ENCODE peak calls at places on chromosomes 1 and 21, in ten cellular contexts. D is thyroid gland; G is NCI-H1436; H is NCI-H2029; I is stimulated activated CD4-positive, alpha-beta T cell treated with anti-CD3 and anti-CD28 coated beads, TNF-alpha, amount 100 ng/mL, for 1 hour; T is AG09309; N is IMR-90; U is CD4-positive, CD25-positive, alpha-beta regulatory T cell; J is activated CD8-positive, alpha-beta memory T cell treated with anti-CD3 and anti-CD28 coated beads, Interleukin-2, amount 50 U/mL, for 48 hours; W is effector CD8-positive, alpha-beta T cell. A is an unnamed sample.

GRCh38 chr1:93649231-93649630 is 32.4 kb downstream of the BCAR3 start:
- DNase-seq in D (no peak), G (no peak), H (no peak), I (no peak), T (no peak), N (peak), U (no peak), J (no peak), W (no peak), A (no peak)

GRCh38 chr1:198936371-198937083 is 297.7 kb downstream of the PTPRC start:
- DNase-seq in D (no peak), G (no peak), H (no peak), I (no peak), T (no peak), N (peak), U (peak), J (no peak), W (no peak), A (no peak)

GRCh38 chr1:221891708-221892107 is 149.8 kb upstream of the DUSP10 start:
- DNase-seq in D (no peak), G (no peak), H (no peak), I (no peak), T (no peak), N (no peak), U (no peak), J (no peak), W (no peak), A (no peak)

GRCh38 chr1:155127105-155127671 is 488 bp upstream of the EFNA1 start:
- DNase-seq in D (peak), G (no peak), H (peak), I (no peak), T (no peak), N (peak), U (no peak), J (peak), W (no peak), A (no peak)

GRCh38 chr1:67700692-67701410 is 15.8 kb downstream of the GADD45A start:
- DNase-seq in D (no peak), G (no peak), H (peak), I (no peak), T (no peak), N (peak), U (no peak), J (no peak), W (no peak), A (no peak)

GRCh38 chr1:34742667-34743270 is 12.1 kb upstream of the GJB5 start:
- DNase-seq in D (peak), G (peak), H (peak), I (peak), T (no peak), N (peak), U (peak), J (peak), W (peak), A (peak)

GRCh38 chr1:184802739-184803492 is 48.3 kb upstream of the EDEM3 start:
- DNase-seq in D (no peak), G (no peak), H (peak), I (no peak), T (no peak), N (peak), U (no peak), J (no peak), W (no peak), A (no peak)

GRCh38 chr1:153506386-153506785 is 29.4 kb downstream of the S100A6 start:
- DNase-seq in D (no peak), G (no peak), H (no peak), I (no peak), T (no peak), N (no peak), U (no peak), J (no peak), W (no peak), A (no peak)

GRCh38 chr1:106978477-106979322 is 77.8 kb upstream of the PRMT6 start:
- DNase-seq in D (no peak), G (no peak), H (no peak), I (no peak), T (peak), N (peak), U (no peak), J (no peak), W (no peak), A (no peak)

GRCh38 chr1:162040657-162041056 is 17.0 kb upstream of the OLFML2B start:
- DNase-seq in D (no peak), G (no peak), H (no peak), I (no peak), T (no peak), N (peak), U (no peak), J (no peak), W (no peak), A (no peak)

GRCh38 chr1:91092503-91092902 is 70.7 kb upstream of the ZNF644 start:
- DNase-seq in D (no peak), G (no peak), H (peak), I (no peak), T (no peak), N (no peak), U (no peak), J (no peak), W (no peak), A (no peak)

GRCh38 chr1:52054496-52055065 is 410 bp downstream of the TXNDC12 start:
- DNase-seq in D (no peak), G (no peak), H (no peak), I (no peak), T (no peak), N (no peak), U (no peak), J (no peak), W (no peak), A (no peak)

GRCh38 chr21:27885296-27885711 is 918.4 kb upstream of the ADAMTS5 start:
- DNase-seq in D (no peak), G (no peak), H (peak), I (no peak), T (no peak), N (no peak), U (no peak), J (no peak), W (no peak), A (no peak)

GRCh38 chr1:201542166-201543045 is 3.5 kb downstream of the NAV1 start:
- DNase-seq in D (no peak), G (no peak), H (no peak), I (no peak), T (no peak), N (peak), U (no peak), J (no peak), W (no peak), A (no peak)

GRCh38 chr1:18768086-18768485 is 91.4 kb downstream of the TAS1R2 start:
- DNase-seq in D (no peak), G (no peak), H (no peak), I (no peak), T (no peak), N (no peak), U (no peak), J (no peak), W (no peak), A (no peak)

GRCh38 chr1:32706491-32706890 is 3.9 kb upstream of the SYNC start:
- DNase-seq in D (no peak), G (no peak), H (no peak), I (no peak), T (no peak), N (no peak), U (no peak), J (no peak), W (no peak), A (no peak)

GRCh38 chr1:147700042-147700711 is 29.9 kb upstream of the ACP6 start:
- DNase-seq in D (peak), G (peak), H (peak), I (peak), T (peak), N (peak), U (peak), J (peak), W (peak), A (peak)

GRCh38 chr1:168441745-168442144 is 102.1 kb downstream of the XCL2 start:
- DNase-seq in D (no peak), G (no peak), H (no peak), I (no peak), T (no peak), N (peak), U (no peak), J (no peak), W (no peak), A (no peak)

GRCh38 chr1:220497220-220497756 is 30.6 kb upstream of the MARK1 start:
- DNase-seq in D (no peak), G (no peak), H (no peak), I (no peak), T (no peak), N (no peak), U (no peak), J (no peak), W (no peak), A (no peak)

GRCh38 chr1:226711976-226712778 is 26.9 kb downstream of the ITPKB start:
- DNase-seq in D (no peak), G (no peak), H (no peak), I (no peak), T (no peak), N (no peak), U (peak), J (no peak), W (peak), A (no peak)

GRCh38 chr1:92968138-92969032 is 7.1 kb upstream of the DIPK1A start:
- DNase-seq in D (no peak), G (no peak), H (no peak), I (no peak), T (no peak), N (no peak), U (peak), J (no peak), W (no peak), A (no peak)

A was measured in naive B cell.